ENCODE peak calls at places on chromosomes 3 and 15, in four cellular contexts. V, E, D and K are unnamed samples. For H3K4me1, the result is how much of the 10 kb centered on the place peaks cover.

GRCh38 chr3:179450901-179451334 is 352 bp downstream of the GNB4 start:
- DNase-seq in V (peak), E (peak), D (no peak), K (no peak)

GRCh38 chr15:31049122-31049521 is 52.4 kb downstream of the TRPM1 start:
- DNase-seq in V (no peak), E (no peak), D (no peak), K (no peak)

GRCh38 chr3:82461049-82461889 is 699.8 kb upstream of the GBE1 start:
- DNase-seq in V (no peak), E (no peak), D (no peak), K (no peak)

GRCh38 chr3:127803619-127804018 is 18.7 kb downstream of the MGLL start:
- DNase-seq in V (no peak), E (no peak), D (no peak), K (no peak)

GRCh38 chr3:152257246-152258074 is 11.3 kb upstream of the MBNL1 start:
- DNase-seq in V (no peak), E (no peak), D (no peak), K (no peak)

GRCh38 chr3:187808466-187809291 is 63.4 kb upstream of the BCL6 start:
- DNase-seq in V (peak), E (no peak), D (no peak), K (no peak)

GRCh38 chr15:74867562-74868458 is 5.4 kb downstream of the SCAMP2 start:
- DNase-seq in V (no peak), E (no peak), D (peak), K (no peak)

GRCh38 chr3:73141531-73141930 is 80.1 kb downstream of the EBLN2 start:
- DNase-seq in V (no peak), E (no peak), D (no peak), K (no peak)

GRCh38 chr3:132255041-132255745 is 62.0 kb upstream of the ACP3 start:
- DNase-seq in V (no peak), E (no peak), D (no peak), K (no peak)

GRCh38 chr3:189967254-189967865 is 153.3 kb downstream of the P3H2 start:
- DNase-seq in V (peak), E (no peak), D (no peak), K (no peak)

GRCh38 chr3:158718490-158719170 is 13.6 kb downstream of the RARRES1 start:
- DNase-seq in V (no peak), E (no peak), D (no peak), K (no peak)

GRCh38 chr3:64327039-64327804 is 102.0 kb upstream of the PRICKLE2 start:
- DNase-seq in V (no peak), E (no peak), D (no peak), K (no peak)

GRCh38 chr3:79568938-79569337 is 198.9 kb downstream of the ROBO1 start:
- DNase-seq in V (no peak), E (no peak), D (no peak), K (no peak)

DNA sequence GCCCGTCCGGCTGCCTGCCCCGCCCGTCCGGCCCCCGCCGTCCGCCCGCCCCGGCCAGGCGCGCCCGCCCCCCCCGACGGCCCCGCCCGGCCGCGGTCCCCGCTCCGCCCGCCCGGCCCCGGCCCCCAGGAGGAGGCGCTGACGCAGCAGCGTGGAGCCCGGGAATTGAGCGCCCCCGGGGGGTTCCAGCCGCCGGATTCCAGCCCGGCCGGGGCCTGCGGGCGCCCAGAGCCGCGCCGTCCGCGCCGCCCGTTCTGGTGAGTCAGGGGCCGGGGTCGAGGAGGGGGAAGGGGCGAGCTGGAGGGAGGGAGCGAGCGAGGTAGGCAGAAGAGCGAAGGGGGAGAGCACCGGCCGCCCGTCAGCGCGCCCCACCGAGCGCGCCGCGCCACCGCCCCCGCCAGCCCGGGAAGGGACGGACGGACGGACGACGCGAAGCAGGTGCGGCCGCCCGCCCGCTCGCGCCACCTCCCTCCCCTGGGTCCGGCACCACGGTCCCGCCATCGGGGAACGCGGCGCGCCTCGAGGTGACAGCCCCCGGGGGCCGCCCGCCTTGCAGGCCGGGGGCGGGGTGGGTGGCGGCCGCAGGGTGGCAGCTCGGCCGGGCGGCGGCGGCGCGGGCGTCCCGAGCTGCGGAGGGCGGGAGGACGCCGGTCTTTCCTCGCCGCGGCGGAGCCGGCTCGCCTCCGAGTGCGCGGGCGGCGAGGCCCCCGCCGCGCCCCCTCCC is 421 bp downstream of the BAHD1 start:
- DNase-seq in V (no peak), E (peak), D (no peak), K (no peak)
- H3K4me1 ChIP-seq in V (under half), E (under half), D (half or more), K (half or more)

DNA sequence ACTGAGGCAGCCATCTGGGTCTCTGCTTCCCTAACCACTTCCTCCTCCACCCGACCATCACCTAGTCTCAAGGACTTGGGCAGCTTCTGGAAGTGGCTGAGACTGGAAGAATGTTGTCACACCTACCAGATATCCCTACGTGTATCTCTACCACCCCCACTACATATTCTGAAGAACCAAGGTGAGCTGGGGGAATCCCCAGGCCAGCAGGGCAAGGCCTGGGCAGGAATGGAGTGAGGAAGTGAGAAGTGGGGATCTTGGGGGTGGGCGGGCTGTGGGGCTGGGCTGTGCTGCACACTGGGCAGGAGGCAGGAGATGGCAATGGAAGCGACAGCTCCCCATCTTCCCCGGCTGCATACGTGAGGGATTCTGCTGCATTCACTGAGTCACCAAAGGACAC is 17.5 kb upstream of the ALDH1A3 start:
- DNase-seq in V (no peak), E (no peak), D (no peak), K (no peak)
- H3K27ac ChIP-seq in V (no peak), E (no peak), D (no peak), K (no peak)

GRCh38 chr3:175940881-175941280 is 1081.7 kb downstream of the NAALADL2 start:
- DNase-seq in V (no peak), E (no peak), D (no peak), K (no peak)

GRCh38 chr3:175940243-175940642 is 1081.1 kb downstream of the NAALADL2 start:
- DNase-seq in V (no peak), E (no peak), D (no peak), K (no peak)

DNA sequence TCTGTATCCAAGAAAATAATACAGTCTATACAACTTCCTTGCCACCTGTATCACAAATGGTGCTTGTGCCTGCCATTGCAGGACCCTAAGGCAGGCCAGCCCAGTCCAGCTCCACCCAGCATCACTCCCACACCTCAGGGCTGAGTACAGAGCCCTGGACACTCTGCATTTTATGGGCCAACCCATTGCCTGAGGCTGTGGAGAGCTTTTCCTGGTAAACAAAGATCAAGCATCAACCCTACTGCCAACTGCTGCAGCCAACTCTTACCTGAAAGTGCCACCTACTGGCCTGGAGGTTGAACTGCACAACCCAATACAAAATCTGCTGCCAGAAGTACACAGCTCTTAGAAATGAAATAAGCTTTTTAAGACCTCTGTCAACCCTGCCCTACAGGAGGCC is 1082.2 kb downstream of the NAALADL2 start:
- DNase-seq in V (no peak), E (no peak), D (no peak), K (no peak)
- TF ChIP-seq CTCF in V (no peak), E (no peak), D (peak), K (no peak)

GRCh38 chr3:16409032-16409431 is 104.5 kb downstream of the RFTN1 start:
- DNase-seq in V (no peak), E (peak), D (no peak), K (no peak)

GRCh38 chr3:16406579-16406978 is 106.9 kb downstream of the RFTN1 start:
- DNase-seq in V (no peak), E (no peak), D (no peak), K (no peak)

GRCh38 chr3:16407365-16407764 is 106.1 kb downstream of the RFTN1 start:
- DNase-seq in V (no peak), E (no peak), D (no peak), K (no peak)

GRCh38 chr3:16404349-16404895 is 109.1 kb downstream of the RFTN1 start:
- DNase-seq in V (no peak), E (no peak), D (no peak), K (no peak)

GRCh38 chr3:16406175-16406574 is 107.3 kb downstream of the RFTN1 start:
- DNase-seq in V (no peak), E (no peak), D (no peak), K (no peak)
- H3K4me1 ChIP-seq in V (under half), E (under half), D (under half), K (under half)

GRCh38 chr3:122530164-122530563 is 15.4 kb upstream of the KPNA1 start:
- DNase-seq in V (no peak), E (no peak), D (no peak), K (no peak)
- H3K27ac ChIP-seq in V (no peak), E (no peak), D (no peak), K (no peak)

GRCh38 chr3:173066044-173066679 is 74.9 kb downstream of the SPATA16 start:
- DNase-seq in V (no peak), E (no peak), D (no peak), K (no peak)
- TF ChIP-seq CTCF in V (no peak), E (no peak), D (no peak), K (no peak)

DNA sequence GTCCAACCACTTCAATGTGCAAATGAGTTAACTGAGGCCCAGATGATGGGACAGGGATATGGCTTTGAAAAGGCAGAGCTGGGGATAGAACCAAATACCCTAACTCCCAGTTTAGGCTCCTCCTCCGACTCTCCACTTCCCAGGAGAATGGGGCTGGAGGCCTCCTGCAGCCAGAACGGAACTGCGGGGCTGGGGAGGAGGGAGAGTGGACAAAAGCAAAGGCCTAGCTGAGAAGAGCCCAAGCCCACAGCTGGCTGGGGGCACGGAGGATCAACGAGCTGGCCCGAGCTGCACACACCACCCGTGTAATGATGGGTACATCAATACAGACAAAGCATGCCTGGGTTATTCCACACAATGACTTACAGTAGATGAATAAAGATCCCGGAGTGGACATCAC is 74.8 kb downstream of the NUP210 start:
- DNase-seq in V (no peak), E (peak), D (no peak), K (no peak)
- H3K4me1 ChIP-seq in V (under half), E (under half), D (under half), K (under half)

DNA sequence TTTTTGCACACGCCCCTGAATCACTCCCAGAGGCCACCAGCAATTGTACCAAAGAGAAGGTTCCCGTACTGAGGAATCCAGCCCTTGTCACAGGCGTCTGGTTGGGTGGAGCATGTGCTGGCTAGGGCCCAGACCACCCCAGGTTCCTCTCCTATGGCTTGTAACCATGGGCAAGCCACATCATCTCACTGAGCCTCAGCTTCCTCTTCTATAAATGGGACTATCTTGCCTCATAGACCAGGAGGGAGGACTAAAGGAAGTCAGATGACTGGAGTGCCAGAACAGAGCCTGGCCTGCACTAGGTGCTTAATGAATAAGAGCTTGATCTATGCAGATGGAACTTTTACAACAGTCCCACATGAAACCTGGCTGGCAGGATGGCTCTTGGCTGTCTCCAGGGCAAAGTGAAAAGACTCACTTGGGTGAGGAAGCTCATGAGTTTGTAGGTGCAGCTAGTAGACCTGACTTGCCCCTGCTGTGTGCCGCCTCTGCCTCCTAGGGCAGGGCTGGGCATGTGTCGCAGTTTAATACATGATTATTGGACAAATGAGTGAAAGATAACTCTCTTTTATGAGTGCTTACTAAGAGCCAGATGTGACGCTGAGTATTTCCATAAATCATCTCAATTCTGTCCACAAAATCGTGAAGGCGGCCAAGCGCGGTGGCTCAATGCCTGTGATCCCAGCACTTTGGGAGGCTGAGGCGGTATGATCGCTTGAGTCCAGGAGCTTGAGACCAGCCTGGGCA is 29.3 kb downstream of the CTSH start:
- DNase-seq in V (peak), E (no peak), D (no peak), K (no peak)
- H3K27ac ChIP-seq in V (peak), E (no peak), D (peak), K (no peak)

DNA sequence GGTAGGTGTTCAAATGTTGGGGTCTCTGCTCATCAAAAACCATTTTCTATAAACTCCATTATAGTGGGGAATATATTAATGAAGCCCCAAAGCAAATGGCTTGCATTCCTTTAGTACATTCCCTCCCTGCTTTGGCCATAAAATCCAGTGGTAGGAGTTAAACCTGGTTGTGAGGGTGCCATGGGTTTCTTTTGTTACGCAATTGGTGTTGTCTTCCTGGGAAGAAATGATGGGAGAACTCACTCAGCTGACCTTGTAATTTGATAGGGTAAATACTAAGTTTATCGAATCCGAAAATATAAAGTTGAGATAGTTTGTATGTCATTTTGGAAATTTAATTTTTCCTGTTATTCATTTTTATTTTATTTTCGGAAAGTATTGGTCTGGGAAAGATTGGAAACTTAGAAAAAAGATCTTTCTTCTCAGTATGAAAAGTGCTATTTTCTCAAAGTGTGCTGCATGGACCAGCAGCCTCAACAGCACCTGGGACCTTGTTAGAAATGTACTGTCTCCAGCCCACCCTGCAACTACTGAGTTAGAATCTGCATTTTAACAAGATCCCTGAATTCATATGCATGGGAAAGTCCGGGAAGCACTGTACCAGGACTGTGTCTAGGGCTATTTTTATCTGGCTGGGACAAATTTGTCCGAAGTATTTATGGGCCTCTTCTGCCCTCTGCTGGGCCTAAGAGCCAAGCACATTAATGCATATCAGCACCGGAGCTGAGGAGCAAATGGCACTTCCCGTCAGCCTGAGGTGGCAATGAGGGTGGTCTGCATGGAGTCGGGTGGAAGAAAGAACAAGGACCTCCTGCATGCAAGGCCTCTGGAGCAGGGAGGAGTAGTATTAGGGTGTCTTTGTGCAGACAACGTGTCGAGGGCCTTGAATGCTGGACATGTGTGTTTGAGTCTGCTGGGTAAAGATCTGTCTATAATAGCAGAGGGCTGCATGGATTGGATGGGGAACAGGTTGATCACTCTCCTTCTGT is 54.7 kb downstream of the FAM81A start:
- DNase-seq in V (peak), E (no peak), D (peak), K (peak)
- TF ChIP-seq CTCF in V (peak), E (peak), D (peak), K (peak)